ENCODE peak calls at places on chromosomes 6 and 20, in ten cellular contexts. R is NCI-H524; P is natural killer cell treated with Interleukin-12 subunit alpha and Interleukin-12 subunit beta and Interleukin-15 and Interleukin-18, amount 100 ng/mL, for 72 hours; W is ovary; Q is activated CD4-positive, alpha-beta T cell treated with anti-CD3 and anti-CD28 coated beads, Interleukin-2, amount 50 U/mL, for 1 hour; M is ELR; X is endothelial cell; F is foreskin fibroblast; J is GM12892; H is stimulated activated CD8-positive, alpha-beta memory T cell treated with anti-CD3 and anti-CD28 coated beads, Interleukin-12 subunit alpha, Interleukin-12 subunit beta, amount 100 ng/mL, for 4 hours. G is an unnamed sample.

GRCh38 chr20:17612975-17613327 is 43.1 kb downstream of the DSTN start:
- DNase-seq in H (no peak), P (no peak), R (no peak), W (no peak), F (peak; percentile 27), M (no peak), J (peak; percentile 2), Q (no peak), X (no peak), G (no peak)

GRCh38 chr6:126258150-126258549 is 81.8 kb upstream of the CENPW start:
- DNase-seq in F (no peak), H (no peak), Q (no peak), W (no peak), P (no peak), X (no peak), M (no peak), R (no peak), J (no peak), G (no peak)

GRCh38 chr20:9989066-9989724 is 45.6 kb upstream of the ANKEF1 start:
- DNase-seq in Q (no peak), H (no peak), P (no peak), J (no peak), W (no peak), M (peak; percentile 15), F (peak; percentile 76), R (no peak), X (no peak), G (no peak)

GRCh38 chr6:99868074-99868702 is 125.8 kb downstream of the MCHR2 start:
- DNase-seq in R (peak; percentile 67), P (peak; percentile 69), F (peak; percentile 87), M (peak; percentile 76), J (peak; percentile 6), Q (peak; percentile 66), H (peak; percentile 33), W (peak; percentile 39), X (peak; percentile 89), G (peak; percentile 92)

GRCh38 chr20:64062276-64062595 is 762 bp upstream of the TCEA2 start:
- DNase-seq in P (no peak), W (no peak), Q (no peak), M (no peak), J (no peak), H (no peak), F (no peak), X (no peak), R (no peak), G (no peak)

GRCh38 chr20:1830240-1830639 is 65.0 kb upstream of the SIRPA start:
- DNase-seq in R (no peak), P (no peak), Q (no peak), F (peak; percentile 98), H (no peak), X (no peak), M (peak; percentile 96), W (peak; percentile 25), J (no peak), G (peak; percentile 48)

GRCh38 chr6:160221423-160221822 is 37.2 kb downstream of the SLC22A2 start:
- DNase-seq in P (no peak), F (no peak), Q (no peak), R (peak; percentile 40), H (no peak), M (peak; percentile 53), W (no peak), J (no peak), X (no peak), G (no peak)

GRCh38 chr6:125503181-125503580 is 201.4 kb upstream of the HDDC2 start:
- DNase-seq in J (no peak), Q (no peak), F (no peak), W (no peak), P (no peak), M (no peak), R (peak; percentile 59), H (no peak), X (no peak), G (no peak)

GRCh38 chr6:28659250-28659566 is 133.5 kb downstream of the GPX5 start:
- DNase-seq in Q (no peak), M (peak; percentile 4), W (no peak), H (no peak), X (no peak), R (no peak), J (no peak), F (no peak), P (no peak), G (no peak)

GRCh38 chr20:57434390-57434700 is 43.1 kb downstream of the RBM38 start:
- DNase-seq in P (no peak), F (no peak), R (peak; percentile 11), X (no peak), W (no peak), M (no peak), J (no peak), H (no peak), Q (no peak), G (peak; percentile 55)

GRCh38 chr6:158799051-158799792 is 19.9 kb downstream of the EZR start:
- DNase-seq in M (peak; percentile 25), R (peak; percentile 100), W (no peak), Q (no peak), X (no peak), F (peak; percentile 50), J (no peak), P (no peak), H (no peak), G (peak; percentile 90)

GRCh38 chr6:127980996-127981395 is 80.1 kb upstream of the THEMIS start:
- DNase-seq in J (no peak), Q (no peak), M (no peak), H (no peak), P (no peak), R (peak; percentile 60), W (no peak), X (no peak), F (no peak), G (no peak)

GRCh38 chr6:34950849-34951248 is 61.8 kb downstream of the ANKS1A start:
- DNase-seq in F (no peak), H (no peak), W (no peak), Q (no peak), M (no peak), R (no peak), P (no peak), X (no peak), J (no peak), G (no peak)

GRCh38 chr20:51624157-51624731 is 81.7 kb upstream of the NFATC2 start:
- DNase-seq in P (no peak), Q (peak; percentile 66), R (peak; percentile 67), M (peak; percentile 85), W (no peak), H (peak; percentile 21), F (peak; percentile 76), X (peak; percentile 83), J (peak; percentile 64), G (no peak)

GRCh38 chr20:48826883-48827771 is 672 bp downstream of the PREX1 start:
- DNase-seq in P (peak; percentile 80), H (no peak), J (no peak), W (no peak), R (peak; percentile 55), X (peak; percentile 42), F (peak; percentile 56), M (peak; percentile 73), Q (no peak), G (no peak)

GRCh38 chr20:39117486-39117885 is 155.3 kb downstream of the DHX35 start:
- DNase-seq in F (peak; percentile 46), W (no peak), H (no peak), Q (no peak), J (no peak), P (no peak), R (no peak), M (peak; percentile 88), X (no peak), G (no peak)

GRCh38 chr6:38593419-38593818 is 46.3 kb downstream of the BTBD9 start:
- DNase-seq in H (no peak), F (no peak), Q (no peak), P (no peak), R (no peak), M (peak; percentile 5), X (no peak), J (no peak), W (no peak), G (no peak)

GRCh38 chr6:43699564-43700186 is 12.1 kb upstream of the MRPS18A start:
- DNase-seq in W (no peak), J (no peak), R (peak; percentile 69), X (no peak), H (no peak), Q (no peak), M (peak; percentile 74), P (no peak), F (peak; percentile 47), G (no peak)

GRCh38 chr6:19866199-19866872 is 29.2 kb downstream of the ID4 start:
- DNase-seq in X (no peak), Q (no peak), M (no peak), H (no peak), F (no peak), J (no peak), W (no peak), R (peak; percentile 70), P (no peak), G (no peak)

GRCh38 chr20:1894951-1895673 is at the start of gene SIRPA:
- DNase-seq in W (peak; percentile 77), R (peak; percentile 52), H (no peak), X (peak; percentile 39), J (peak; percentile 57), F (peak; percentile 89), Q (no peak), M (peak; percentile 67), P (no peak), G (peak; percentile 54)

GRCh38 chr6:113591896-113592827 is 265.0 kb upstream of the MARCKS start:
- DNase-seq in P (no peak), J (no peak), X (no peak), R (no peak), Q (no peak), H (no peak), W (no peak), M (peak; percentile 31), F (peak; percentile 41), G (peak; percentile 9)

GRCh38 chr6:126072172-126072571 is 85.8 kb downstream of the TRMT11 start:
- DNase-seq in X (no peak), M (no peak), F (no peak), W (no peak), Q (no peak), J (no peak), H (no peak), P (no peak), R (no peak), G (no peak)

GRCh38 chr6:13421425-13422057 is 65.9 kb downstream of the GFOD1 start:
- DNase-seq in R (no peak), J (no peak), M (no peak), Q (no peak), H (no peak), W (no peak), F (no peak), P (no peak), X (no peak), G (no peak)

GRCh38 chr6:141153563-141153962 is 979.2 kb upstream of the GJE1 start:
- DNase-seq in R (no peak), M (no peak), W (no peak), Q (no peak), H (no peak), J (no peak), F (no peak), P (no peak), X (no peak), G (no peak)

GRCh38 chr6:22432060-22432459 is 135.2 kb upstream of the PRL start:
- DNase-seq in J (no peak), W (no peak), Q (no peak), X (no peak), F (no peak), P (no peak), M (no peak), R (no peak), H (no peak), G (no peak)

GRCh38 chr6:54515013-54515412 is 206.8 kb downstream of the TINAG start:
- DNase-seq in X (no peak), M (no peak), F (no peak), H (no peak), J (no peak), P (no peak), W (no peak), Q (no peak), R (peak; percentile 66), G (no peak)

GRCh38 chr6:52654592-52654991 is 16.3 kb upstream of the TMEM14A start:
- DNase-seq in R (no peak), Q (no peak), H (no peak), F (no peak), J (no peak), X (no peak), P (no peak), W (no peak), M (no peak), G (no peak)

GRCh38 chr6:119395192-119395591 is 45.6 kb upstream of the MAN1A1 start:
- DNase-seq in X (no peak), R (no peak), F (no peak), H (no peak), J (no peak), M (no peak), W (no peak), P (no peak), Q (no peak), G (no peak)

G was measured in pancreas.